ENCODE peak calls at places on chromosomes 3 and 15, in six cellular contexts. B is iris pigment epithelial cell; I is HFF-Myc; M is effector memory CD8-positive, alpha-beta T cell; E is M059J; Z is activated gamma-delta T cell treated with Interleukin-2 at 50 U/mL for 16 hours. S is an unnamed sample.

GRCh38 chr15:44195151-44195740 is at the start of gene FRMD5:
- DNase-seq in E (peak), B (peak), Z (peak), I (peak), M (peak), S (no peak)

GRCh38 chr3:188584162-188584529 is 430.2 kb downstream of the LPP start:
- DNase-seq in B (peak), I (no peak), Z (no peak), E (peak), M (no peak), S (no peak)

GRCh38 chr15:67186226-67186649 is 68.2 kb downstream of the AAGAB start:
- DNase-seq in I (no peak), E (no peak), Z (no peak), M (no peak), B (no peak), S (no peak)

GRCh38 chr3:195151866-195152526 is 119.0 kb downstream of the XXYLT1 start:
- DNase-seq in B (peak), M (no peak), Z (no peak), E (peak), I (no peak), S (no peak)

GRCh38 chr3:72560857-72561675 is 287.2 kb downstream of the SHQ1 start:
- DNase-seq in M (no peak), I (no peak), E (no peak), B (no peak), Z (no peak), S (no peak)

GRCh38 chr15:67603063-67603462 is 60.6 kb downstream of the MAP2K5 start:
- DNase-seq in M (no peak), I (no peak), Z (no peak), E (no peak), B (no peak), S (no peak)

GRCh38 chr15:41832875-41833274 is 5.0 kb downstream of the JMJD7 start:
- DNase-seq in E (no peak), M (no peak), I (no peak), Z (no peak), B (no peak), S (no peak)

GRCh38 chr3:127536818-127537810 is 53.4 kb downstream of the TPRA1 start:
- DNase-seq in E (no peak), Z (no peak), M (no peak), I (no peak), B (no peak), S (no peak)

GRCh38 chr3:71069797-71070196 is 513.7 kb downstream of the FOXP1 start:
- DNase-seq in M (peak), B (peak), I (no peak), E (no peak), Z (peak), S (no peak)

GRCh38 chr15:68650901-68651709 is 72.3 kb downstream of the CORO2B start:
- DNase-seq in Z (peak), B (no peak), I (no peak), M (peak), E (no peak), S (peak)

GRCh38 chr3:169603661-169604060 is 59.9 kb downstream of the MECOM start:
- DNase-seq in Z (no peak), E (no peak), I (no peak), B (no peak), M (no peak), S (no peak)

GRCh38 chr15:26160343-26160742 is 297.2 kb upstream of the ATP10A start:
- DNase-seq in Z (no peak), B (no peak), E (no peak), M (no peak), I (no peak), S (no peak)

GRCh38 chr3:121165397-121165837 is 257.4 kb downstream of the STXBP5L start:
- DNase-seq in Z (no peak), E (peak), M (no peak), B (no peak), I (no peak), S (no peak)

GRCh38 chr3:37963635-37964034 is 27.0 kb upstream of the VILL start:
- DNase-seq in M (no peak), B (no peak), Z (no peak), E (no peak), I (no peak), S (no peak)

GRCh38 chr15:77543159-77543882 is 89.4 kb downstream of the LINGO1 start:
- DNase-seq in B (peak), M (peak), E (peak), I (peak), Z (peak), S (peak)

S was measured in NK-92 treated with Interleukin-12 subunit alpha and Interleukin-12 subunit beta, amount 100 ng/mL, for 24 hours.